ENCODE peak calls at places on chromosomes 5 and 9, in six cellular contexts. U is endodermal cell, O is fibroblast of lung, C is suprapubic skin, B is tibial artery, G is endothelial cell of umbilical vein. S is an unnamed sample. For H3K27me3 and H3K9me3, the result is how much of the 10 kb centered on the place peaks cover.

GRCh38 chr5:76819851-76820280 is 1.0 kb downstream of the F2RL1 start:
- DNase-seq in U (peak), O (peak), C (no peak), B (no peak), G (no peak), S (peak)

GRCh38 chr9:28598396-28598795 is 1025.1 kb upstream of the C9orf72 start:
- DNase-seq in U (no peak), O (no peak), C (no peak), B (no peak), G (no peak), S (no peak)

GRCh38 chr9:129094387-129095169 is 13.7 kb downstream of the DOLPP1 start:
- DNase-seq in U (no peak), O (no peak), C (no peak), B (no peak), G (no peak), S (peak)

GRCh38 chr5:77751328-77752023 is 24.7 kb downstream of the TBCA start:
- DNase-seq in U (peak), O (no peak), C (no peak), B (no peak), G (no peak), S (no peak)

GRCh38 chr5:35785601-35786085 is 71.0 kb upstream of the IL7R start:
- DNase-seq in U (no peak), O (peak), C (no peak), B (no peak), G (no peak), S (no peak)

GRCh38 chr9:91211919-91212318 is 149.8 kb downstream of the AUH start:
- DNase-seq in U (no peak), O (no peak), C (no peak), B (no peak), G (no peak), S (no peak)

GRCh38 chr5:130024006-130024405 is 119.7 kb downstream of the CHSY3 start:
- DNase-seq in U (no peak), O (no peak), C (no peak), B (no peak), G (no peak), S (no peak)

GRCh38 chr5:6729400-6730310 is 16.4 kb downstream of the TENT4A start:
- DNase-seq in U (no peak), O (no peak), C (no peak), B (peak), G (no peak), S (no peak)

GRCh38 chr9:127833555-127833954 is 20.9 kb downstream of the ENG start:
- DNase-seq in U (no peak), O (no peak), C (no peak), B (no peak), G (no peak), S (peak)

GRCh38 chr5:14458414-14458813 is 123.2 kb upstream of the OTULINL start:
- DNase-seq in U (no peak), O (no peak), C (no peak), B (no peak), G (no peak), S (no peak)

GRCh38 chr9:130372057-130372456 is 72.7 kb upstream of the ASS1 start:
- DNase-seq in U (peak), O (peak), C (no peak), B (no peak), G (no peak), S (no peak)

GRCh38 chr5:133412661-133413060 is 199.7 kb downstream of the FSTL4 start:
- DNase-seq in U (no peak), O (no peak), C (no peak), B (no peak), G (no peak), S (no peak)
- H3K27me3 ChIP-seq in U (under half), O (under half), C (under half), B (under half), G (under half), S (under half)

DNA sequence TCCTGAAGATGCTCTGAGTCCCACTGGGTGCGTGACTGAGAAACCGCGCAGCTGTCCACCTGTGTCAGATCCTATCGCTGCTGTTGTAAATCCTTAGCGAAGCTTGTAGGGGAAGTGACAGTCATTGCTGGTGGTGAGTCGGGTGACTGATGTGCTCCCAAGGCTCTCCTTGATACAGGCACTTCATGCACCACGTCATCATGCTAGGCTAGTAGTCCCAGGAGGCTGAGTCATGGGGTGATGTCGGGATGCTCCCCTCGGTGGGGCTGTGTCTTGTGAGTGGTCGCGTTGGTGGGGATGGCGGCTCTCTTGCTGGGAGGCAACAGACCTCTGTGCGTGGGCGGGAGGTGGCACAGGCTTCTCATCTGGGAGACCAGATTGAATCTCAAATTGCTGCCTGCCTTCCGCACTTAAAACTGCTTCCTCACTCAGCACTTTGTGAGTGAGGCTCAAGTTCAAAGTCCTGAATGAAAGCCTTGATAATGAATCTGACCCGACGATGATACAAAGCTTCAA is 84.7 kb downstream of the CSNK1A1 start:
- DNase-seq in U (no peak), O (peak), C (no peak), B (no peak), G (no peak), S (peak)
- H3K4me3 ChIP-seq in U (no peak), O (no peak), C (no peak), B (no peak), G (no peak), S (peak)

DNA sequence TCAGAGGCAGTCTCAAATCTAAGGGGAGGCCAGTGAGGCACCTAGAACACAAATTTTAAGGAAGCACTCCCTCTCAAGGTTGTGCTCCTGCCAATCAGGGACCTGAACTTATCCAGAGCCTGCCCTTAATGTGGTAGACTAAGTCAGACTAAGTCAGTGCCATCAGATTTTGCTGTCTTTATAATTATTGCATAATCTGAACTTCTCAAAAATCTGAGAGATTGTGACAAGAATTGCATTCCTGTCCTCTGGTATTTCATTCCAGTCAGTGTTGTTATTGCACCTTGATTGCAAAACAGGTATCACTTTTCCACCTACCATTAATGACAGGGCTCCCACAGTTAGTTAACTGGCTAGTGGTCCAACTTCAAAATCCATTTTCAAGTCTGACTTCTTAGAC is 197.1 kb upstream of the HCN1 start:
- DNase-seq in U (no peak), O (no peak), C (no peak), B (no peak), G (no peak), S (no peak)
- H3K9me3 ChIP-seq in U (under half), O (under half), C (under half), B (under half), G (under half), S (under half)

DNA sequence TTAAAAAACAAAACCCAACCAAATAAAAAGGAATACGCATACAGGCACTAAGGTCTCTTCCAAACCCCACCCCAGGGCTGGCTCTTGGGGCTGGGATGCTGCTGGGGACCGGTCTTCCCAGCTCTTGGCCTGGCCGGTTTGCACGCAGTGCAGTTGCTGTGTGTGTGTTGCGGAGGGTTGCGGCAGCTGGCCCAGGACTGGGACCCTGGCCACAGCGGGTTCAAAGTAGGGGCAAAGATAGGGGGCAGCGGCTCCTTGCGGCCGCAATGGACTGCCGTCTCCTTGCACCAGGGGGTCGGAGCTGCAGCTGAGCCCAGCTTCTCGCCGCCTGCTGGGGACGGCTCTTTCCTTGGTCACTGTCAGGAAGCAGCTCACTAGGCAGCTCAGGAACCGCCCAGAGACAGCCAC is 5.0 kb downstream of the DMRT3 start:
- DNase-seq in U (peak), O (no peak), C (no peak), B (no peak), G (no peak), S (no peak)
- H3K27me3 ChIP-seq in U (half or more), O (under half), C (half or more), B (half or more), G (under half), S (under half)

GRCh38 chr5:179413711-179414458 is 68.6 kb upstream of the ADAMTS2 start:
- DNase-seq in U (peak), O (no peak), C (peak), B (no peak), G (no peak), S (peak)
- H3K4me3 ChIP-seq in U (no peak), O (no peak), C (no peak), B (no peak), G (no peak), S (no peak)

DNA sequence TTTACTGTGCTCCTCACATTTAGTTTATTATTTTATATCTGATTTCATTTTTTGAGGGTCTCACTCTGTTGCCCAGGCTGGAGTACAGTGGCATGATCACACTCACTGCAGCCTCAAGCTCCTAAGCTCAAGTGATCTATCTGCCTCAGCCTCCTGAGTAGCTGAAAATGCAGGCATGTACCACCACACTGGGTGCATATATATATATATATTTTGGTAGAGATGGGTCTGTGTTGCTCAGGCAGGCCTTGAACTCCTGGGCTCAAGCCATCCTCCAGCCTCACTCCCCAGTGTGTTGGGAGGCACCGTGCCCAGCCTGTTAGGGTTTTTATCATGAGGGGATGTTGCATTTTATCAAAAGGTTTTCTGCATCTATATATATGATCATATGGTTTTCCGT is 39.8 kb upstream of the ZNF354B start:
- DNase-seq in U (no peak), O (no peak), C (no peak), B (no peak), G (no peak), S (no peak)
- H3K9me3 ChIP-seq in U (under half), O (under half), C (under half), B (under half), G (under half), S (under half)

GRCh38 chr9:138052322-138052615 is 174.7 kb downstream of the CACNA1B start:
- DNase-seq in U (no peak), O (no peak), C (peak), B (peak), G (no peak), S (no peak)
- H3K27me3 ChIP-seq in U (under half), O (under half), C (under half), B (under half), G (under half), S (under half)

S was measured in osteoblast.